ENCODE peak calls at places on chromosomes 7 and 10, in four cellular contexts. X is upper lobe of left lung, P is WERI-Rb-1, G is Peyer's patch. J is an unnamed sample.
A peak's percentile ranks its signal among the peaks of the same experiment; 100 is the strongest.

GRCh38 chr7:33152087-33152486 is 22.7 kb downstream of the BBS9 start:
- DNase-seq in X (no peak), P (no peak), G (no peak), J (no peak)

GRCh38 chr10:133115453-133115842 is 27.7 kb downstream of the ADGRA1 start:
- DNase-seq in X (no peak), P (no peak), G (no peak), J (no peak)

GRCh38 chr7:28078036-28078901 is 102.3 kb downstream of the JAZF1 start:
- DNase-seq in X (peak; percentile 50), P (peak; percentile 17), G (no peak), J (no peak)

GRCh38 chr7:151817315-151817690 is 59.6 kb downstream of the PRKAG2 start:
- DNase-seq in X (no peak), P (no peak), G (peak; percentile 25), J (no peak)

GRCh38 chr7:150379590-150380379 is 655 bp downstream of the ZNF775 start:
- DNase-seq in X (peak; percentile 46), P (no peak), G (peak; percentile 63), J (no peak)

GRCh38 chr7:44568771-44569560 is 4.7 kb downstream of the DDX56 start:
- DNase-seq in X (no peak), P (no peak), G (no peak), J (no peak)

GRCh38 chr7:5603193-5604140 is 178.0 kb downstream of the RNF216 start:
- DNase-seq in X (no peak), P (no peak), G (no peak), J (no peak)

GRCh38 chr10:118278649-118279048 is 63.5 kb downstream of the FAM204A start:
- DNase-seq in X (no peak), P (no peak), G (no peak), J (no peak)

GRCh38 chr7:134343136-134343535 is 26.4 kb upstream of the SLC35B4 start:
- DNase-seq in X (no peak), P (no peak), G (no peak), J (no peak)

GRCh38 chr10:104297697-104298660 is 29.0 kb downstream of the GSTO2 start:
- DNase-seq in X (no peak), P (peak; percentile 65), G (no peak), J (no peak)

GRCh38 chr7:117946201-117946633 is 73.0 kb upstream of the CTTNBP2 start:
- DNase-seq in X (no peak), P (no peak), G (no peak), J (no peak)

GRCh38 chr7:51309361-51310130 is 7.1 kb downstream of the COBL start:
- DNase-seq in X (no peak), P (peak; percentile 55), G (no peak), J (no peak)

GRCh38 chr7:119482209-119482608 is 790.8 kb upstream of the KCND2 start:
- DNase-seq in X (no peak), P (peak; percentile 64), G (no peak), J (no peak)

GRCh38 chr7:42566981-42567510 is 330.0 kb upstream of the GLI3 start:
- DNase-seq in X (no peak), P (no peak), G (no peak), J (no peak)

GRCh38 chr10:13759167-13759566 is 172.4 kb downstream of the PRPF18 start:
- DNase-seq in X (no peak), P (no peak), G (no peak), J (no peak)

GRCh38 chr7:102244601-102245000 is 42.1 kb upstream of the SH2B2 start:
- DNase-seq in X (no peak), P (no peak), G (no peak), J (no peak)

GRCh38 chr10:22609719-22610118 is 104.7 kb downstream of the PIP4K2A start:
- DNase-seq in X (no peak), P (peak; percentile 8), G (no peak), J (no peak)

GRCh38 chr10:102384053-102384452 is 11.5 kb upstream of the NFKB2 start:
- DNase-seq in X (no peak), P (no peak), G (no peak), J (no peak)

GRCh38 chr10:123275183-123275549 is 121.0 kb downstream of the BUB3 start:
- DNase-seq in X (no peak), P (no peak), G (no peak), J (no peak)

GRCh38 chr7:77753173-77753572 is 45.1 kb downstream of the TMEM60 start:
- DNase-seq in X (no peak), P (no peak), G (no peak), J (no peak)

GRCh38 chr10:113097046-113097415 is 147.0 kb downstream of the TCF7L2 start:
- DNase-seq in X (no peak), P (no peak), G (no peak), J (no peak)

GRCh38 chr7:81887691-81888090 is 117.8 kb upstream of the HGF start:
- DNase-seq in X (no peak), P (no peak), G (no peak), J (no peak)

GRCh38 chr7:49630513-49630912 is 142.9 kb upstream of the VWC2 start:
- DNase-seq in X (no peak), P (no peak), G (no peak), J (no peak)

GRCh38 chr10:96370575-96371157 is 11.9 kb upstream of the OPALIN start:
- DNase-seq in X (no peak), P (peak; percentile 55), G (no peak), J (no peak)

GRCh38 chr7:157355784-157356511 is 19.1 kb downstream of the DNAJB6 start:
- DNase-seq in X (peak; percentile 22), P (no peak), G (no peak), J (peak; percentile 42)

GRCh38 chr10:29734980-29735627 is 100.3 kb upstream of the SVIL start:
- DNase-seq in X (peak; percentile 71), P (peak; percentile 42), G (peak; percentile 79), J (no peak)

GRCh38 chr10:24908793-24909423 is 43.5 kb downstream of the PRTFDC1 start:
- DNase-seq in X (no peak), P (no peak), G (no peak), J (no peak)

GRCh38 chr7:142960955-142961512 is 1.1 kb downstream of the KEL start:
- DNase-seq in X (no peak), P (peak; percentile 15), G (no peak), J (no peak)
- TF ChIP-seq CTCF in X (no peak), P (no peak), G (no peak), J (no peak)

DNA sequence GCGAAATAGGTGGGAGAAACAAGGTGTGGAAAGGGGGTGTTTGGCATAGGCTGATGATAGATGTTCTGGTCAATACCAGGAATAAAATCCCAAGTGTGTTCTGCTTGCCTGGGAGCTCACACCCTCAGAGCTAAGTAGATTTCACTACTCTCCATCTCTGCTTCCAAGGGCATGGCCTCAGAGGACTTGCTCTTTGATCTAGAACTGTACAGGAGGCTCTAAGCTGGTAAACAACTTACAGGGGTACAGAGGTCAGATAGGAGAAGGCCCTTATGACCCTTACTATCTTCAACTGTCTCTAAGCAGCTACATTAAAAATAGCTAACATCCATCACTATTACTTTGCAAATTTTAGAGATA is 221.5 kb upstream of the KLF14 start:
- DNase-seq in X (no peak), P (no peak), G (no peak), J (no peak)
- H3K4me3 ChIP-seq in X (no peak overlapping the region), P (no peak overlapping the region), G (no peak overlapping the region), J (no peak overlapping the region)

DNA sequence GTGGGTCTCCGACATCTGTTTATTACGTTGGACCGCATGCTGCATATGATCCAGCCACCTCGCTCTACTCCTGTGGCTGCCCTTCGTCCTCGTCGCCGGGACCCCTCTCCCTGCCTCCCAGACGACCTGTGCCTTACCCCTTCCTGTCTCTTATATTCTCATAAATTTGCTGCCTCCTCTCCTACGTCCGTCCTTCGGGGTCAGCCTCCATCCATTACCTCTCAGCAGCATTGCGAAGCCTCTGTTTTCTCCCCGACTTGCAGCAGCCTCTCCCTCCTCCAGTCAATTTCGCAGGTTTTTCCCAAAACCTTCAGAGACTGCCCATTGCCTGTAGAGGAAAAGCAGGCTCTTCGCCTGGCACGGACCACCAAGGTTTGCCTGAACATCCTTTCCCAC is 39.4 kb upstream of the LEP start:
- DNase-seq in X (no peak), P (no peak), G (no peak), J (no peak)
- H3K27me3 ChIP-seq in X (no peaks in the 10 kb centered on the region), P (no peaks in the 10 kb centered on the region), G (no peaks in the 10 kb centered on the region), J (peaks cover 4% of the 10 kb centered on the region)

GRCh38 chr10:63481815-63482421 is 16.1 kb upstream of the JMJD1C start:
- DNase-seq in X (no peak), P (no peak), G (no peak), J (no peak)

GRCh38 chr10:63474488-63474887 is 8.7 kb upstream of the JMJD1C start:
- DNase-seq in X (no peak), P (no peak), G (no peak), J (no peak)

GRCh38 chr10:63480237-63480636 is 14.5 kb upstream of the JMJD1C start:
- DNase-seq in X (no peak), P (no peak), G (no peak), J (no peak)

GRCh38 chr10:63477927-63478326 is 12.2 kb upstream of the JMJD1C start:
- DNase-seq in X (no peak), P (no peak), G (no peak), J (no peak)

GRCh38 chr10:63478564-63478963 is 12.8 kb upstream of the JMJD1C start:
- DNase-seq in X (no peak), P (no peak), G (no peak), J (no peak)
- TF ChIP-seq CTCF in X (no peak), P (no peak), G (no peak), J (no peak)

GRCh38 chr7:7553386-7553785 is 13.3 kb upstream of the MIOS start:
- DNase-seq in X (no peak), P (no peak), G (no peak), J (no peak)

GRCh38 chr7:7556852-7557251 is 9.8 kb upstream of the MIOS start:
- DNase-seq in X (no peak), P (no peak), G (no peak), J (no peak)

GRCh38 chr7:7557252-7557651 is 9.4 kb upstream of the MIOS start:
- DNase-seq in X (no peak), P (no peak), G (no peak), J (no peak)

GRCh38 chr7:7554021-7554432 is 12.7 kb upstream of the MIOS start:
- DNase-seq in X (no peak), P (peak; percentile 91), G (no peak), J (no peak)

DNA sequence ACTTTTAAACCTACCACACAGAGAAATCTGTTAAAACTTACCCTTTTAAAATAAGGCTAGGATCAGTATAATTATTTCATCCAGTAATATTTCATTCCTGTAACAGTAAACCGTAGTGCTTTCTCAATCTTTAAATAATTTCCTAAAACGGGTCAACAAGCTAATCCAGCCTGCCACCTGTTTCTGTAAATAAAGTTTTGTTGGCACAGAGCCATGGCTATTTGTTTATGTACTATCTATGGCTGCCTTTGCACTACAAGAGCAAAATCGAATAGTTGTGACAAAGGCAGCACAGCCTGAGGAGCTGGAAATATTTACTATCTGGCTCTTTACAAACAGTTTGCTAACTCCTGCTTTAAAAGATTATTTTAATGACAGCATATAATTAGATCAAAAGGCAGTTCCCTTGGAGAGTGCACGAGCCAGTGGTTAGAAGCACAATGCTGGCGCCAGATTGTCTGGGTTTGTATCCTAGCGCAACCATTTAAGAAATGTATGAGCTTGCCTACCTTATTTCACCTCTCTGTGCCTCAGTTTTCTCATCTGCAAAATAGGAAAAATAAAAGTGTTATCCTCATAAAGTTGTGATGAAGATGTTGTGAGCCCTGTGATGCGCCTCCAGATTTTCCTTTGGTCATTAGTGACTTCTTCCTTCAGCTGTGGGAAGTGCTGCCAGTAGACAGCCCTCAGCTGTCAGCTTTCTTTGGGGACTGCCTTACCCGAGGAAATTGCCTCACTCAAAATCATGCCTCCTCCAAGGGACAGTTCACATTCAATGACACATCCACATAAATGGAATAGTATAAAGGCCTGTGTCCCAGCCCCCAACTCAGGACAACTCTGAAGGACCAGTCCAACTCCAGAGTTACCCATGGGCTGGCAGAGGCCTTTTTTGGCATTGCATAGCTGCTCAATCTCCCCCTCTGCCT is 11.8 kb upstream of the MIOS start:
- DNase-seq in X (no peak), P (peak; percentile 89), G (no peak), J (no peak)
- H3K4me3 ChIP-seq in X (no peak overlapping the region), P (no peak overlapping the region), G (no peak overlapping the region), J (no peak overlapping the region)